ENCODE peak calls at places on chromosomes 7 and 10, in nine cellular contexts. Q, F, W, O, T, L, G, B and N are unnamed samples.

GRCh38 chr7:140316165-140316661 is 82.1 kb downstream of the SLC37A3 start:
- DNase-seq in Q (no peak), G (peak), F (no peak), W (peak), B (peak), O (peak), T (peak), L (no peak), N (no peak)

GRCh38 chr7:27453702-27454405 is 208.8 kb downstream of the HIBADH start:
- DNase-seq in T (no peak), L (no peak), F (peak), W (no peak), O (no peak), G (peak), Q (no peak), B (no peak), N (no peak)

GRCh38 chr7:127986581-127987461 is 44.4 kb downstream of the LRRC4 start:
- DNase-seq in L (no peak), G (no peak), O (no peak), B (no peak), W (peak), T (no peak), Q (no peak), F (no peak), N (no peak)

GRCh38 chr10:76936182-76936581 is 701.4 kb downstream of the KCNMA1 start:
- DNase-seq in B (no peak), L (no peak), Q (no peak), G (no peak), T (no peak), W (no peak), O (no peak), F (no peak), N (no peak)

GRCh38 chr10:18010050-18010449 is 58.3 kb downstream of the SLC39A12 start:
- DNase-seq in T (no peak), Q (no peak), L (no peak), G (no peak), B (no peak), O (no peak), W (no peak), F (no peak), N (no peak)

GRCh38 chr10:10564081-10564480 is 453.6 kb upstream of the CELF2 start:
- DNase-seq in B (peak), W (no peak), Q (no peak), L (no peak), F (no peak), G (no peak), T (no peak), O (no peak), N (no peak)

GRCh38 chr7:21542891-21543527 is at the start of gene DNAH11:
- DNase-seq in L (no peak), T (peak), G (no peak), F (peak), Q (no peak), O (peak), B (no peak), W (no peak), N (no peak)

GRCh38 chr7:90816511-90817142 is 220.5 kb downstream of the CDK14 start:
- DNase-seq in G (peak), L (no peak), F (no peak), B (peak), W (no peak), Q (no peak), O (no peak), T (no peak), N (no peak)

GRCh38 chr7:73941836-73942551 is 81.0 kb downstream of the TMEM270 start:
- DNase-seq in T (peak), W (no peak), Q (no peak), B (peak), L (no peak), O (no peak), F (no peak), G (peak), N (no peak)

GRCh38 chr10:99659868-99660366 is 608 bp downstream of the ENTPD7 start:
- DNase-seq in L (no peak), G (no peak), O (no peak), F (no peak), B (no peak), Q (no peak), W (no peak), T (no peak), N (no peak)

GRCh38 chr7:94375167-94375566 is 19.5 kb upstream of the COL1A2 start:
- DNase-seq in Q (no peak), L (no peak), T (no peak), F (no peak), W (peak), G (peak), B (peak), O (peak), N (no peak)

GRCh38 chr10:35409808-35410207 is 73.5 kb downstream of the CCNY start:
- DNase-seq in O (no peak), W (no peak), B (no peak), L (no peak), G (no peak), F (no peak), T (no peak), Q (no peak), N (no peak)

GRCh38 chr7:92904292-92905131 is 68.1 kb upstream of the CDK6 start:
- DNase-seq in Q (no peak), L (peak), B (peak), W (no peak), T (no peak), G (peak), F (peak), O (no peak), N (peak)

GRCh38 chr7:23598321-23598720 is 1.1 kb downstream of the CCDC126 start:
- DNase-seq in G (no peak), F (no peak), B (no peak), O (no peak), Q (no peak), L (no peak), T (no peak), W (no peak), N (no peak)

GRCh38 chr7:29574659-29575058 is 11.0 kb downstream of the PRR15 start:
- DNase-seq in G (no peak), L (no peak), Q (peak), W (no peak), B (no peak), O (no peak), F (no peak), T (no peak), N (no peak)

GRCh38 chr7:46189255-46189790 is 268.3 kb upstream of the IGFBP3 start:
- DNase-seq in L (no peak), W (no peak), O (no peak), F (no peak), G (no peak), Q (no peak), B (no peak), T (no peak), N (no peak)

GRCh38 chr7:101747758-101748345 is 69.6 kb upstream of the CUX1 start:
- DNase-seq in O (no peak), B (no peak), G (no peak), T (no peak), W (no peak), F (no peak), L (no peak), Q (no peak), N (no peak)

DNA sequence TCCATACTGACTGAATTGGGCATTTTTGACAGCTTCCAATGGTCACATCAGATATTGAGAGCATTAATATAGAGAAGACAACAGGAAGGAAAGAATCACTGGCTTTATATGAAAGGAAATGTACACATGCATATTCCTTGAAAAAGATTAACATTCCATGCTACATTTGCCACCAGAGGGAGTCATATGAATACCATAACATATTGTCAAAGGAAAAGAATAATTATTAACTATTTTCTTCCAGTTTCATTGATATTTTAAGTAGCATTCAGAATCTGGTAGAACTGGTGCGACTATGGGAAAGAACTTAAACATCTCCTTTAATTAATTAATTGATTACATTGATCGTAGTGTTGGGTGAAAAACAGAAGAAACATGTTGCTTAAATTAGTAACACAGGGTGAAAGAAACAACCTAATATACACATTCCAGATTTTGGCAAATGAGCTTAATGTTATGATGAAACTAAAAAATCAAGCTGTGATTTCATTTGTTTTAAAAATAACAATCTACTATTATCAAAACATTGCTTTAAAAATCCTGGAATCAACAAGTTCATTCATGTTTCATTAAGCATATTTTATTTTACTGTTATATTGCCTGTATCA is 71.5 kb downstream of the GPR85 start:
- DNase-seq in F (no peak), Q (peak), O (no peak), L (no peak), G (peak), W (no peak), T (peak), B (no peak), N (no peak)
- TF ChIP-seq CTCF in F (peak), Q (no peak), O (no peak), L (no peak), G (peak), W (peak), T (peak), B (peak), N (no peak)

GRCh38 chr10:2754943-2755342 is 312.4 kb upstream of the PFKP start:
- DNase-seq in W (no peak), T (no peak), B (no peak), Q (no peak), F (no peak), O (no peak), L (no peak), G (no peak), N (no peak)
- TF ChIP-seq CTCF in W (no peak), T (no peak), B (no peak), Q (no peak), F (no peak), O (no peak), L (no peak), G (no peak), N (no peak)

DNA sequence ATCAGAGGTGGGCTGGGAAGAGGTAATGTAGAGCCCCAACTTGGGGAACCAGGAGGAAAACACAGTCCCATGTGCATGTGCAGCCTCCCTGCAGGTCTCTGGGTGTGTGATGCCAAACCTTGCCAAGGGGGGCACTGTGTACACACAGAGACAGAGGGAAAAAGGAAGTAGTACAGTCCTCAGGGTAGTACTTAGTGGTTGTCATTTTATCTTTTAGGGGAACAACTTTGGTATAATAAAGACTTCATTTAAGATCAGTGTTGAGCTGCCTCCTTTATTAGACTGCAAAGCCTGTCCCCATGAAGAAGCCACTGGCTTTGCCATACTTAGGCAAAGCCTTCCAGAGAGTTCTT is 151.8 kb downstream of the CDH23 start:
- DNase-seq in B (no peak), T (peak), Q (peak), O (no peak), L (no peak), G (peak), F (peak), W (no peak), N (no peak)
- TF ChIP-seq CTCF in B (peak), T (peak), Q (peak), O (no peak), L (no peak), G (peak), F (peak), W (no peak), N (no peak)

GRCh38 chr10:123535386-123535785 is 130.8 kb upstream of the GPR26 start:
- DNase-seq in O (no peak), F (no peak), L (no peak), G (no peak), W (no peak), Q (no peak), T (no peak), B (no peak), N (no peak)

GRCh38 chr10:123527122-123527521 is 139.0 kb upstream of the GPR26 start:
- DNase-seq in L (no peak), T (no peak), G (no peak), O (peak), W (no peak), Q (peak), B (no peak), F (no peak), N (no peak)

GRCh38 chr10:123526356-123527079 is 139.6 kb upstream of the GPR26 start:
- DNase-seq in O (peak), B (no peak), G (no peak), W (no peak), F (no peak), Q (peak), L (no peak), T (no peak), N (peak)

GRCh38 chr10:123529146-123529760 is 136.9 kb upstream of the GPR26 start:
- DNase-seq in F (no peak), W (no peak), T (no peak), G (no peak), B (no peak), O (no peak), Q (no peak), L (no peak), N (no peak)

DNA sequence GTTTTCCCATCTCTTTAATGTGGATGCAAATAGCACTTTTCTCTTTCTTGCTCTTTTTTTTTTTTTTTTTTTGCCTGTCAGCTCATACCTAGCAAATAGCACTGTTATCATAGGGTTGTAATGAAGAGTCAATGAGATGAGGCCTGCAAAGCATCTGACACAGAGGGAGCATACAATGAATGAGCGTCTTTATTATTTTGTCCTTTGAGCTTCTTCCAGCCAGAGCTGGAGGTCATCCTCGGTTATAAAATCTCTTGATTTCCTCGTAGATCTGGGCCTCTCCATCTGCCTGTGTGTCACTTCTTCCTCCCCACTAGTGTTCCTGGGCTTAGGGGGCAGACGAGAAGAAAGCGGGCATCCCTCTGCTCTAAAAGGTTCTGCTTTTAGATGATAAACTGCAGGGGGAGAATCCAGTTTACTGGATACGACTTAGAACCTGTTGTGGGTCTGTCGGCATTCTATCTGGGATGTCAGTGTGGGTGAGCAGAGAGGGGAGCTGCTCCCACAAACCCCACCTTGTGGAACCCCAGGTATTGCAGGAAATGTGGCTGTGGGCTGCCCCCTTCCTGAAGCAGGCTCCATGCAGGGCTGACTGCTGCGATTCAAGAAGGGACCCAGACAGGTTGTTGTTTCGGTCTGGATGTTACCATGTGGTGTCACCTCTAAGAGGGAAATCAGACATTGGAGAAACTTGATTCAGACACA is 135.8 kb upstream of the GPR26 start:
- DNase-seq in L (no peak), W (no peak), G (no peak), O (no peak), Q (no peak), B (no peak), T (no peak), F (no peak), N (no peak)
- TF ChIP-seq CTCF in L (no peak), W (no peak), G (no peak), O (no peak), Q (no peak), B (no peak), T (no peak), F (no peak), N (no peak)

GRCh38 chr10:86970887-86971145 is 2.5 kb downstream of the ADIRF start:
- DNase-seq in T (no peak), W (no peak), O (no peak), F (no peak), Q (no peak), B (no peak), G (no peak), L (no peak), N (no peak)
- TF ChIP-seq CTCF in T (no peak), W (no peak), O (no peak), F (no peak), Q (no peak), B (no peak), G (no peak), L (no peak), N (no peak)

GRCh38 chr7:55550010-55550409 is 22.3 kb downstream of the VOPP1 start:
- DNase-seq in T (no peak), F (no peak), W (no peak), B (no peak), O (no peak), L (no peak), Q (no peak), G (no peak), N (no peak)

GRCh38 chr7:55553087-55553345 is 19.3 kb downstream of the VOPP1 start:
- DNase-seq in Q (no peak), O (no peak), T (no peak), W (no peak), L (no peak), F (no peak), G (no peak), B (no peak), N (no peak)

GRCh38 chr7:55549457-55549856 is 22.8 kb downstream of the VOPP1 start:
- DNase-seq in W (no peak), Q (no peak), G (no peak), O (no peak), B (no peak), T (no peak), L (no peak), F (no peak), N (no peak)

GRCh38 chr7:55552320-55553086 is 19.8 kb downstream of the VOPP1 start:
- DNase-seq in F (peak), L (no peak), Q (no peak), G (peak), T (no peak), W (no peak), O (no peak), B (no peak), N (no peak)

DNA sequence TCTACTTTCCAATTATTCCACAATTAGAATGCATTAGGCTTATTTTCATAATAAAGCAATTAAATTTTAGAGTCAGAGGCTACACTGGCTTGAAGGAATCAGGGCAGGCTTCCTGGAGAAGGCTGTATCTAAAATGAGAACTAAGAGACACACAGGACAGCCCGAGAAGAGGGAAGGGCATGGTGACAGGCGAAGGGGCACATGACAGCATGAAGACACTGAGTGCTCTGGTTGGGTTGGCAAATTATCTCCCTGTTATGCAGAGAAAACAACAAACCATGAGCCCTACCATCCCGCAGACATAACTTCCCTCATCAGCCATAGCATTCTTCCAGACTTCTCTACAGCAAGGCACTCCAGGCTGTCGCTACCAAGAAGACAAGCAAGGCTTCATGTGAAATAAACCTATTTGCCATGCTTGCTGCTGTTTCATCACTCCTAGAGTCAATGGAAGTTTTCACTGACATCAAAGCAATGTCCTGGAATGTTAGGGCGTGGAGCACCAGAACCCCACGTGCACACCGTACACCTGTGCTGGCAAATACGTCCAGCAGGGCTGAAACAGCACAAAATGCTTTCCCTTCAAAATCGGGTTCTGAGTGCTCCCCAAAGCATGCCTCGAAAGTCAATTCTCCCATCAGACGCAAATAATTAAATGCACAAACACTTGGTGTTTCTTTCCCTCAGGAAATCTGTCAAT is 21.3 kb downstream of the VOPP1 start:
- DNase-seq in L (no peak), W (no peak), O (no peak), T (no peak), F (no peak), Q (no peak), G (no peak), B (no peak), N (no peak)
- TF ChIP-seq CTCF in L (no peak), W (no peak), O (no peak), T (no peak), F (no peak), Q (no peak), G (no peak), B (no peak), N (no peak)